ENCODE peak calls at places on chromosomes 12 and 14, in five cellular contexts. C is stomach, O is fibroblast of the aortic adventitia, K is tibial artery, D is colonic mucosa. T is an unnamed sample.

GRCh38 chr12:26683443-26683842 is 149.6 kb downstream of the ITPR2 start:
- DNase-seq in K (no peak), O (no peak), C (no peak), D (no peak), T (no peak)

GRCh38 chr12:62737615-62738014 is 197.3 kb downstream of the PPM1H start:
- DNase-seq in D (no peak), K (no peak), O (no peak), C (no peak), T (no peak)

GRCh38 chr12:122874081-122874480 is 21.8 kb downstream of the VPS37B start:
- DNase-seq in K (peak), O (no peak), D (no peak), C (peak), T (no peak)

GRCh38 chr12:89203144-89203543 is 149.2 kb downstream of the DUSP6 start:
- DNase-seq in D (no peak), C (no peak), K (no peak), O (no peak), T (no peak)

GRCh38 chr14:65749287-65749686 is 336.8 kb downstream of the FUT8 start:
- DNase-seq in D (no peak), O (no peak), K (no peak), C (no peak), T (no peak)

GRCh38 chr12:130816055-130816454 is 23.0 kb downstream of the STX2 start:
- DNase-seq in O (no peak), D (no peak), K (no peak), C (no peak), T (no peak)

GRCh38 chr14:72883963-72884362 is 9.9 kb downstream of the DPF3 start:
- DNase-seq in D (no peak), K (no peak), O (peak), C (no peak), T (no peak)

GRCh38 chr14:42628591-42628990 is 1021.9 kb downstream of the LRFN5 start:
- DNase-seq in C (no peak), K (no peak), O (no peak), D (no peak), T (no peak)

GRCh38 chr14:21535545-21536394 is 9.6 kb upstream of the SALL2 start:
- DNase-seq in D (no peak), O (no peak), C (no peak), K (no peak), T (no peak)

GRCh38 chr14:65783101-65783500 is 370.6 kb downstream of the FUT8 start:
- DNase-seq in K (no peak), C (no peak), D (no peak), O (no peak), T (no peak)

GRCh38 chr12:47838286-47838931 is 18.7 kb upstream of the HDAC7 start:
- DNase-seq in O (peak), K (peak), C (no peak), D (no peak), T (no peak)

GRCh38 chr12:42234970-42235369 is 3.1 kb downstream of the YAF2 start:
- DNase-seq in O (no peak), K (no peak), C (no peak), D (no peak), T (no peak)

GRCh38 chr12:9651265-9651729 is 18.2 kb upstream of the CLEC2D start:
- DNase-seq in O (peak), K (no peak), D (no peak), C (no peak), T (no peak)

GRCh38 chr12:49010092-49010668 is 8.4 kb downstream of the PRKAG1 start:
- DNase-seq in D (no peak), O (no peak), K (no peak), C (no peak), T (no peak)

GRCh38 chr14:60014402-60014801 is 77.3 kb upstream of the PCNX4 start:
- DNase-seq in O (no peak), K (no peak), C (no peak), D (no peak), T (no peak)

GRCh38 chr14:101736585-101736984 is 24.9 kb upstream of the PPP2R5C start:
- DNase-seq in O (no peak), C (no peak), K (no peak), D (no peak), T (no peak)

GRCh38 chr12:9736931-9737705 is 4.2 kb upstream of the CLECL1 start:
- DNase-seq in O (no peak), D (no peak), K (no peak), C (no peak), T (no peak)

GRCh38 chr12:52164624-52165023 is 27.2 kb downstream of the KRT80 start:
- DNase-seq in K (no peak), O (no peak), C (no peak), D (no peak), T (no peak)

DNA sequence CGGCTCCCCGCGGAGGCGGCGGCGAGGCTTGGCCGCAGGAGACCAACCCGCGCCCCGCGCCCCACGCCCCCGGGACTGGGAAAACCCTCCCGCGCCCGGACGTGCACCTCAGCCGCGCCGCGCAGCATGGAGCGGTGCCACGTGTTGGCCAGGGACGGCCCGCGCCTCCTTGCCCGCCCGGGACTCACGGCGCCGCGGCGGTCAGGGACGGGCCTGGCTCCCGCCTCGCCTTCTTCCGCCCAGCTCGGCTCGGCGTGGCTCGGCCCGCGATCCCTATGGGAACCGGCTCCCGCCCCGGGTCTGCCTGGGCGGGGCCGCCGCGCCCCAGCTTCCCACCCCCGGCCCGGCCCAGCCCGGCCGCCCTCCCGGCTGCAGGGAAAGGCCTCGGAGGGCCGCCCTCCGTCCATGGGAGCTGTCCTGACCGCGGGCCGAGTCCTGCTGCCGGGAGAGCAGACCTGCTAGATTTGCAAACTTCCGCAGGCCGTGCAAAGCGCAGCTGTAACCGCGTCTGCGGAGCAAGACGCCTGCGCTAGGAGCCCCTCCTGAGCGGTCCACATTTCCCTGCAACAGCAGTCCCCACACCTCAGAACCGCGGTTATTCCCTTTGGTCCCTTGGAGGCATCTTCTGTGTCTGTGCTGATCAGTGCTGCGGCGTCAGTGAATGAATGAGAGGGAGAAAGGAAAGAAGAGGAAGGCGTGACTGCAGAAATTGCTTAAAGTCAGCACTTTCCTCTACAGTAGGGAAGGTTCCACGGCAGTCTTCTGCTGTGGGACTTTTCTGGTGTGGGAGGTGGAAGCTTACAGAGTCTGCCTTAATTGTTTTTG is at the start of gene CDKL1:
- DNase-seq in D (peak), C (peak), O (peak), K (peak), T (no peak)
- TF ChIP-seq CTCF in D (no peak), C (no peak), O (no peak), K (no peak), T (no peak)

DNA sequence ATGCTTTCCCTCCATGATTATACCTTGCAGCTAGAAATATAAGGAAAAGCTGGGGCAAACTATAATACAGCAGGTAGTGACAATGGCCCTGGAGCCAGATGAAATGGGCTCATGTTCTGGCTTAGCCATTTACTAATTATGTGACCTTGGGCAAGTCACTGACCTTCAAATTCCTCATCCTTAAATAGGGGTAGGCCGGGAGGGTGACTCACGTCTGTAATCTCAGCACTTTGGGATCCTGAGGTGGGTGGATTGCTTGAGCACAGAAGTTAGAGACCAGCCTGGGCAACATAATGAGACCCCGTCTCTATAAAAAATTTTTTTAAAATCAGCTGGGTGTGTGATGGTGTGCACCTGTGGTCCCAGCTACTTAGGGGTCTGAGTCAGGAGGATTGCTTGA is 155.4 kb downstream of the C12orf75 start:
- DNase-seq in O (no peak), K (no peak), C (no peak), D (no peak), T (no peak)
- TF ChIP-seq CTCF in O (no peak), K (no peak), C (no peak), D (no peak), T (no peak)

GRCh38 chr12:1800646-1801284 is 19.6 kb upstream of the LRTM2 start:
- DNase-seq in C (peak), D (no peak), K (peak), O (no peak), T (no peak)
- TF ChIP-seq CTCF in C (no peak), D (peak), K (no peak), O (peak), T (peak)

DNA sequence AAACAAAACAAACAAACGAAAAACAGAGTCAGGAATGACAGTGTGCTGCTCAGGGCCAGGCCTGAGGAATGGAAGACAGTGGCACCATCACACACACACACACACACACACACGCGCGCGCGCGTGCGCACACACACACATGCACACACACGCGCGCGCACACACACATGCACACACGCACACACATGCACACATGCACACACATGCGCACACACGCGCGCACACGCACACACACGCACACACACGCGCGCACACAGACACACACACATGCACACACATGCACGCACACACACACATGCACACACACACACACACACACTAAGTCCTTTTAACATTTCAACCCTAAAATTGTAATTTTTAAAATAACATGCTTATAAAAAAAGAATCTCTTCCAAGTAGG is 13.2 kb upstream of the MARK3 start:
- DNase-seq in O (no peak), D (no peak), C (no peak), K (no peak), T (no peak)
- TF ChIP-seq CTCF in O (no peak), D (no peak), C (no peak), K (no peak), T (no peak)

GRCh38 chr14:74913986-74914573 is 9.0 kb downstream of the RPS6KL1 start:
- DNase-seq in K (peak), C (peak), O (peak), D (peak), T (peak)
- TF ChIP-seq CTCF in K (peak), C (peak), O (peak), D (peak), T (peak)

DNA sequence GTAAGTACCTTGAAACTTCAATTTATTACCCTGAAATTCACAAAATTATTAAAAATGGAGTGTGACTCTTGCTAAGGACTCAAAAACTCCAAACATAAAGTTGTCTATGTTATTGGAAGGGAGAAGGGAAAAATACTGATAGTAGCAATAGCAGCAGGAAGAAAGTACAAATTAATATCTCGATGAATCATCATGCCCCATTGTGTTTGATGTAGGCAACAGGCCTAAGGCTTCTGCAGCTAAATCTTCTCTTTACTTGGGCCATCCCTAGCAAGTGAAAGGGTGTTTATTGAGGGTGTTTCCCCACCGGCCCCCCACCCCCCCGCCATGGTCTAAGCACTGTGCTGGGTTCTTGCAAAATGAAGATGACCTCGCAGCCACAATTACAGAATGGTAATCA is 76.4 kb downstream of the SNAPC1 start:
- DNase-seq in C (no peak), D (no peak), O (peak), K (no peak), T (no peak)
- TF ChIP-seq CTCF in C (no peak), D (no peak), O (no peak), K (no peak), T (no peak)

GRCh38 chr14:57378661-57379060 is 11.7 kb upstream of the NAA30 start:
- DNase-seq in K (no peak), O (peak), C (no peak), D (no peak), T (no peak)
- TF ChIP-seq CTCF in K (no peak), O (no peak), C (no peak), D (no peak), T (no peak)

T was measured in LNCaP clone FGC.